ENCODE peak calls at places on chromosomes 2 and 18, in six cellular contexts. C, P, O, V, I and W are unnamed samples.

GRCh38 chr2:206164261-206164862 is 4.7 kb downstream of the EEF1B2 start:
- DNase-seq in I (no peak), P (no peak), C (peak), O (peak), V (peak), W (peak)

GRCh38 chr2:27147935-27148334 is 869 bp upstream of the TCF23 start:
- DNase-seq in P (no peak), O (no peak), I (no peak), V (no peak), C (no peak), W (no peak)

GRCh38 chr18:44826418-44827259 is 146.0 kb downstream of the SETBP1 start:
- DNase-seq in I (peak), V (peak), O (peak), P (peak), C (peak), W (peak)

GRCh38 chr2:25305809-25306208 is 35.9 kb downstream of the DNMT3A start:
- DNase-seq in I (peak), C (peak), V (no peak), O (no peak), P (peak), W (peak)

GRCh38 chr18:23037646-23038045 is 97.6 kb upstream of the CABLES1 start:
- DNase-seq in V (no peak), I (no peak), C (no peak), O (no peak), P (no peak), W (no peak)

GRCh38 chr2:240999001-240999791 is 778 bp downstream of the SNED1 start:
- DNase-seq in O (peak), V (peak), I (peak), C (peak), P (no peak), W (peak)

GRCh38 chr2:174577967-174578589 is 19.5 kb downstream of the WIPF1 start:
- DNase-seq in O (peak), V (peak), C (no peak), P (no peak), I (no peak), W (no peak)

GRCh38 chr2:28477645-28478044 is 18.2 kb upstream of the PLB1 start:
- DNase-seq in C (no peak), O (no peak), P (no peak), I (no peak), V (no peak), W (no peak)

GRCh38 chr2:207682557-207682956 is 28.9 kb upstream of the CCNYL1 start:
- DNase-seq in I (no peak), P (no peak), O (no peak), V (no peak), C (no peak), W (no peak)

GRCh38 chr2:16656784-16657391 is 8.7 kb downstream of the CYRIA start:
- DNase-seq in O (no peak), P (no peak), C (no peak), I (peak), V (no peak), W (peak)

GRCh38 chr2:234335676-234336228 is 161.1 kb downstream of the ARL4C start:
- DNase-seq in V (peak), I (peak), P (peak), C (peak), O (no peak), W (peak)

GRCh38 chr2:27909901-27910300 is 19.4 kb downstream of the BABAM2 start:
- DNase-seq in V (no peak), I (no peak), O (no peak), C (no peak), P (no peak), W (no peak)

GRCh38 chr2:189698020-189698887 is 23.8 kb downstream of the ANKAR start:
- DNase-seq in C (peak), O (no peak), I (no peak), V (peak), P (peak), W (peak)

GRCh38 chr2:102634831-102635241 is 15.5 kb downstream of the SLC9A2 start:
- DNase-seq in P (no peak), V (no peak), C (no peak), O (no peak), I (no peak), W (no peak)

GRCh38 chr18:22723741-22724140 is 209.4 kb upstream of the RBBP8 start:
- DNase-seq in V (no peak), I (no peak), P (no peak), O (no peak), C (no peak), W (no peak)